ENCODE peak calls at places on chromosomes 5 and 9, in four cellular contexts. Z is GM04503; I is activated naive CD4-positive, alpha-beta T cell treated with anti-CD3 and anti-CD28 coated beads, Interleukin-2, amount 50 U/mL, for 16 hours; J is iris pigment epithelial cell. X is an unnamed sample.

GRCh38 chr9:111481885-111482636 is 2.1 kb downstream of the ECPAS start:
- DNase-seq in I (no peak), Z (no peak), J (peak), X (peak)

GRCh38 chr5:148014276-148014675 is 49.5 kb upstream of the SPINK5 start:
- DNase-seq in Z (no peak), I (no peak), J (no peak), X (peak)

GRCh38 chr9:127965953-127966352 is 14.8 kb downstream of the EEIG1 start:
- DNase-seq in J (no peak), I (no peak), Z (no peak), X (no peak)

GRCh38 chr9:32672478-32672877 is 37.0 kb upstream of the TAF1L start:
- DNase-seq in Z (peak), J (peak), I (no peak), X (peak)

GRCh38 chr9:83932851-83933250 is 11.6 kb upstream of the KIF27 start:
- DNase-seq in Z (no peak), I (no peak), J (no peak), X (no peak)

GRCh38 chr5:35483797-35484196 is 133.9 kb upstream of the SPEF2 start:
- DNase-seq in J (no peak), I (no peak), Z (no peak), X (no peak)

GRCh38 chr5:16812911-16813310 is 123.2 kb downstream of the MYO10 start:
- DNase-seq in Z (no peak), I (no peak), J (peak), X (peak)

GRCh38 chr5:30413540-30413939 is 779.9 kb upstream of the CDH6 start:
- DNase-seq in Z (no peak), I (no peak), J (no peak), X (no peak)

GRCh38 chr9:20464242-20464641 is 158.1 kb downstream of the MLLT3 start:
- DNase-seq in J (no peak), I (no peak), Z (no peak), X (no peak)

GRCh38 chr9:20200900-20201495 is 412.2 kb upstream of the SLC24A2 start:
- DNase-seq in J (no peak), I (no peak), Z (no peak), X (no peak)

GRCh38 chr5:34721359-34721758 is 65.2 kb downstream of the RAI14 start:
- DNase-seq in I (no peak), J (peak), Z (no peak), X (no peak)

GRCh38 chr5:138725153-138725884 is 27.9 kb upstream of the CTNNA1 start:
- DNase-seq in Z (no peak), J (peak), I (no peak), X (peak)

GRCh38 chr5:3361811-3362605 is 233.6 kb upstream of the IRX1 start:
- DNase-seq in I (no peak), Z (no peak), J (no peak), X (no peak)

GRCh38 chr5:146311278-146311677 is 27.4 kb upstream of the POU4F3 start:
- DNase-seq in J (no peak), Z (no peak), I (no peak), X (no peak)

GRCh38 chr5:10663531-10664183 is 97.4 kb downstream of the DAP start:
- DNase-seq in Z (no peak), J (peak), I (no peak), X (no peak)

GRCh38 chr5:133445744-133446143 is 166.6 kb downstream of the FSTL4 start:
- DNase-seq in Z (no peak), I (no peak), J (no peak), X (no peak)

GRCh38 chr9:34994429-34995287 is 5.1 kb downstream of the DNAJB5 start:
- DNase-seq in Z (no peak), J (peak), I (no peak), X (peak)

GRCh38 chr5:137310051-137310730 is 188.9 kb downstream of the SPOCK1 start:
- DNase-seq in I (no peak), J (peak), Z (peak), X (peak)

GRCh38 chr5:103894882-103895281 is 332.3 kb upstream of the NUDT12 start:
- DNase-seq in Z (no peak), J (peak), I (no peak), X (no peak)

GRCh38 chr5:57298985-57299491 is 125.2 kb downstream of the GPBP1 start:
- DNase-seq in I (peak), Z (peak), J (peak), X (peak)

GRCh38 chr5:141910271-141910673 is 13.4 kb upstream of the DELE1 start:
- DNase-seq in J (no peak), Z (peak), I (no peak), X (peak)

GRCh38 chr9:104094534-104095020 is 468 bp downstream of the SMC2 start:
- DNase-seq in I (no peak), Z (no peak), J (no peak), X (peak)

GRCh38 chr9:122106576-122106975 is 13.5 kb upstream of the TTLL11 start:
- DNase-seq in Z (no peak), J (no peak), I (no peak), X (no peak)

GRCh38 chr5:174436805-174437204 is 287.6 kb upstream of the MSX2 start:
- DNase-seq in I (no peak), Z (no peak), J (no peak), X (no peak)

X was measured in bronchial epithelial cell.